ENCODE peak calls at places on chromosomes 4 and X, in seven cellular contexts. P is mesenchymal stem cell, H is H9, F is neuronal stem cell, B is IMR-90, N is H1, C is mesendoderm. E is an unnamed sample. For H3K4me1, the result is how much of the 10 kb centered on the place peaks cover.

GRCh38 chrX:136086521-136086920 is 60.8 kb upstream of the FHL1 start:
- DNase-seq in P (peak), H (no peak), F (no peak), B (peak), N (no peak), C (no peak), E (no peak)

GRCh38 chrX:154298312-154298711 is 2.7 kb downstream of the TKTL1 start:
- DNase-seq in P (no peak), H (no peak), F (no peak), B (no peak), N (no peak), C (no peak), E (no peak)

GRCh38 chrX:13223868-13224555 is 95.8 kb downstream of the ATXN3L start:
- DNase-seq in P (peak), H (no peak), F (no peak), B (peak), N (no peak), C (peak), E (peak)

GRCh38 chr4:86493460-86493859 is 100.7 kb upstream of the PTPN13 start:
- DNase-seq in P (no peak), H (no peak), F (no peak), B (peak), N (no peak), C (no peak), E (no peak)

GRCh38 chrX:46319750-46320149 is 225.5 kb downstream of the ZNF674 start:
- DNase-seq in P (no peak), H (no peak), F (no peak), B (no peak), N (no peak), C (no peak), E (no peak)

GRCh38 chrX:43644124-43644701 is 11.9 kb upstream of the MAOA start:
- DNase-seq in P (peak), H (no peak), F (no peak), B (peak), N (no peak), C (no peak), E (peak)

GRCh38 chr4:151676301-151676700 is 84.5 kb downstream of the GATB start:
- DNase-seq in P (peak), H (no peak), F (no peak), B (peak), N (no peak), C (no peak), E (no peak)

GRCh38 chr4:74423101-74423500 is 21.8 kb upstream of the AREG start:
- DNase-seq in P (peak), H (no peak), F (no peak), B (peak), N (no peak), C (no peak), E (no peak)

GRCh38 chrX:41481264-41482109 is 34.3 kb downstream of the NYX start:
- DNase-seq in P (no peak), H (peak), F (no peak), B (no peak), N (no peak), C (peak), E (no peak)

GRCh38 chr4:169229571-169230028 is 41.2 kb downstream of the SH3RF1 start:
- DNase-seq in P (peak), H (no peak), F (no peak), B (peak), N (no peak), C (peak), E (peak)

GRCh38 chr4:166435449-166435848 is 562.4 kb downstream of the TLL1 start:
- DNase-seq in P (peak), H (no peak), F (no peak), B (peak), N (no peak), C (no peak), E (peak)

GRCh38 chr4:13865871-13866669 is 238.5 kb upstream of the BOD1L1 start:
- DNase-seq in P (peak), H (no peak), F (no peak), B (peak), N (no peak), C (peak), E (no peak)

GRCh38 chr4:131584587-131584986 is 1564.5 kb upstream of the PCDH10 start:
- DNase-seq in P (no peak), H (no peak), F (no peak), B (no peak), N (no peak), C (no peak), E (no peak)

GRCh38 chr4:7721984-7722551 is 217.6 kb downstream of the AFAP1 start:
- DNase-seq in P (no peak), H (no peak), F (no peak), B (no peak), N (no peak), C (peak), E (no peak)

GRCh38 chr4:156085073-156085472 is 131.4 kb upstream of the CTSO start:
- DNase-seq in P (no peak), H (no peak), F (no peak), B (no peak), N (no peak), C (no peak), E (no peak)

GRCh38 chr4:113636877-113637276 is 124.7 kb downstream of the CAMK2D start:
- DNase-seq in P (peak), H (no peak), F (no peak), B (peak), N (no peak), C (peak), E (no peak)

GRCh38 chr4:89275587-89275986 is 32.0 kb downstream of the GPRIN3 start:
- DNase-seq in P (no peak), H (no peak), F (no peak), B (no peak), N (no peak), C (no peak), E (peak)

GRCh38 chr4:16713271-16713670 is 185.2 kb downstream of the LDB2 start:
- DNase-seq in P (no peak), H (no peak), F (no peak), B (no peak), N (no peak), C (no peak), E (no peak)

GRCh38 chr4:6969826-6970800 is 60.5 kb downstream of the TBC1D14 start:
- DNase-seq in P (no peak), H (no peak), F (no peak), B (no peak), N (no peak), C (no peak), E (no peak)

GRCh38 chr4:147761218-147761883 is 29.5 kb downstream of the ARHGAP10 start:
- DNase-seq in P (no peak), H (no peak), F (no peak), B (no peak), N (no peak), C (no peak), E (no peak)

GRCh38 chrX:71652405-71652804 is 14.9 kb upstream of the LOC101059915 start:
- DNase-seq in P (peak), H (no peak), F (peak), B (peak), N (no peak), C (peak), E (peak)

GRCh38 chrX:126165721-126166401 is at the start of gene DCAF12L2:
- DNase-seq in P (no peak), H (peak), F (peak), B (no peak), N (no peak), C (peak), E (no peak)

GRCh38 chr4:169160825-169161224 is 109.9 kb downstream of the SH3RF1 start:
- DNase-seq in P (peak), H (no peak), F (no peak), B (no peak), N (no peak), C (no peak), E (no peak)

GRCh38 chr4:41644288-41644914 is 104.1 kb downstream of the PHOX2B start:
- DNase-seq in P (peak), H (peak), F (peak), B (peak), N (peak), C (peak), E (peak)

GRCh38 chrX:129613596-129613995 is 41.2 kb downstream of the APLN start:
- DNase-seq in P (peak), H (no peak), F (no peak), B (no peak), N (no peak), C (peak), E (peak)

GRCh38 chr4:93480452-93480851 is 348.1 kb upstream of the ATOH1 start:
- DNase-seq in P (no peak), H (no peak), F (no peak), B (no peak), N (no peak), C (no peak), E (no peak)

GRCh38 chr4:73417973-73418372 is 13.9 kb downstream of the ALB start:
- DNase-seq in P (peak), H (no peak), F (peak), B (peak), N (no peak), C (peak), E (no peak)

GRCh38 chrX:154020500-154021115 is 906 bp upstream of the IRAK1 start:
- DNase-seq in P (peak), H (no peak), F (no peak), B (no peak), N (no peak), C (no peak), E (peak)

GRCh38 chr4:70709551-70710080 is 12.1 kb upstream of the RUFY3 start:
- DNase-seq in P (no peak), H (no peak), F (peak), B (no peak), N (no peak), C (no peak), E (no peak)

GRCh38 chrX:155094468-155095061 is 23.3 kb downstream of the BRCC3 start:
- DNase-seq in P (peak), H (no peak), F (no peak), B (peak), N (no peak), C (peak), E (no peak)

GRCh38 chr4:88697588-88698329 is at the start of gene NAP1L5:
- DNase-seq in P (peak), H (peak), F (no peak), B (peak), N (no peak), C (peak), E (peak)

DNA sequence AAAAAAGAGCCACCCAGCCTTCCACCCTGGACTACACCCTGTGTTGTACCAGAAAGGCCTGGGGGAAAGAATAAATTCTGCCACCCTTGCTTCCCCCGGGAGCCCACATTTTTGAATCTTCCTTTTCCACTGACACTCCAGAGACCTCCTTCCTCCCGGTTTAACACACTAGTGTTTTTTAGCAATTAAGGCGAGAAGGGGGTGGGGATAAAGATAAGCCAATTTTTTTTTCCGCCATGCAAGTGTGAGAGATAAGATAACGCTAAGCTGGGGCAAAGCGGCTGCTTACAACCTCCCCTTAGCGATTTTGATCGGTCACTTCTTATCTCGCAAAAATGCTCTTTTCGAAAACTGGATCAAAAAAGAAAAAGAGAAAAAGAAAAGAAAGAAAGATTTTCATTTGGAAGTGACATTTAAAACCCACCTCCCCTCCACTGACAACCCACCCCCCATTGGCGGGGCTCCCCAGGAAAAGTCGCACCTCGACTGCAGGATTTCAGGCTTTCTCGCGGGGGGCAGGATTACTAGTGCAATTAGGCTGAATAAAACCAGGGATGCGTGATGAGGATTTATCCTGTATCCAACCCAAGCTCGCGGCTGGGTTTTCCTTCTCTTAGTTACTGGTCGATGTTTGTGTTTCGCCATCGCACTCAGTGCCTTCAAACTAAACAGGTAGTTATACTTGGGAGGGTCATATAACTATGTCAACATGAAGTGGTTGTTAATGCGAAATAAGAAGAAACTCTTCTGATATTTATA is 6.0 kb upstream of the BCOR start:
- DNase-seq in P (peak), H (no peak), F (no peak), B (no peak), N (no peak), C (peak), E (no peak)
- H3K4me1 ChIP-seq in P (under half), H (under half), F (under half), B (under half), N (under half), C (under half), E (under half)

DNA sequence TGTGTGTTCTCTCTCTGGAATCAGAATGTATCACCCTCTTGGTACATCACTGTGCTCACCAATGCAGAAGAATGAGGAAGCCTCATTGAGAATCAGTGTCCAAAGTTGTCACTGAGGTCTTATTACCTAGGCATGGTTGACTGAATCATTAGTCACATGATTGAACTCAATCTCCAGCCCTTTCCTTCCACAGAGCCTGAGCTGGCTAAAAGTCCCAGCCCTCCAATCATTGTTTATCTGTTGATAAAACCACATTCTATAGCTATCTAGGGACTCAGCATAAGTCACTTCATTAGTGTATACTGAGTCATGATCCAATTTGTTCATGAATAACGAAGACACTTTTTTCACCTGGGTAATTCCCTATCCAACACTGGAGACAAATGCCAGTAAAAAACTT is 396.8 kb downstream of the TRAM1L1 start:
- DNase-seq in P (no peak), H (no peak), F (no peak), B (no peak), N (no peak), C (no peak), E (no peak)
- H3K4ac ChIP-seq in P (no peak), H (no peak), F (no peak), B (no peak), N (no peak), C (no peak), E (no peak)

GRCh38 chrX:37785569-37785968 is 5.7 kb downstream of the CYBB start:
- DNase-seq in P (no peak), H (no peak), F (no peak), B (no peak), N (no peak), C (no peak), E (peak)
- H3K4me1 ChIP-seq in P (under half), H (under half), F (under half), B (under half), N (under half), C (under half), E (under half)

GRCh38 chrX:68403060-68403459 is 30.2 kb downstream of the OPHN1 start:
- DNase-seq in P (no peak), H (no peak), F (no peak), B (no peak), N (no peak), C (no peak), E (no peak)
- H3K4ac ChIP-seq in P (no peak), H (no peak), F (no peak), B (no peak), N (no peak), C (no peak), E (no peak)

DNA sequence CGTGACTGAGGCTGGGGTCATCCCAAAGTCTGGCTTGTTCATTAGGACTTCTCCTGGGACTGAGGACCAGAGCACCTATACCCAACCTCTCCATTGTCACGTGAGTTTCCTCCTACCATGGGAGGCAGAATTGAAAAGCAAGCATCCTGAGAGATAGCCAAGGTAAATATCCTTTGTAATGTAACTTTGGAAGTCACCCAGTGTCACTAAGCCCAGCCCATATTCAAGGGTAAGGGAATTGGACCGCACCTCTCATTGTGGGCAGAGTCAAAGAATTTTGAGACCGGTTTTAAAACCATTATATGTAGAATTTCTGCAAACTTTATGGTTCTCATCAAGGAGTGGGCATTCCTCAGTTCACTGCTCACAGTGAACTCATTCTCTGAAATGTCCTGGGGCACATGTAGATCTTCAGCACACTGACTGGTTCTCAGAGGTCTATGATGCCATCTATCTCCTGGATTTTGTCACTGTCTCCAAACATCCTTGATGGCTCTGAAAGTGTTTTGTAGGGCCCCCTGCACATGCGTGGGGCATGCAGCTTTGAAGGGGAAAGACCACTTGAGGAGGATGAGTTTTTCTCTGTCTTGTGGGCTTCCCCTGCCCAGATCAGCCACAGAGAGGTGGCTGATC is 35.3 kb upstream of the CHRNA9 start:
- DNase-seq in P (no peak), H (no peak), F (no peak), B (no peak), N (no peak), C (peak), E (no peak)
- H3K4me1 ChIP-seq in P (under half), H (under half), F (under half), B (under half), N (under half), C (under half), E (under half)

GRCh38 chr4:985123-985830 is 1.6 kb upstream of the IDUA start:
- DNase-seq in P (peak), H (peak), F (no peak), B (no peak), N (no peak), C (peak), E (peak)

GRCh38 chr4:987689-988513 is 1.1 kb downstream of the IDUA start:
- DNase-seq in P (no peak), H (no peak), F (no peak), B (no peak), N (no peak), C (no peak), E (no peak)

GRCh38 chr4:984336-985054 is 2.3 kb upstream of the IDUA start:
- DNase-seq in P (no peak), H (no peak), F (no peak), B (no peak), N (no peak), C (no peak), E (peak)

GRCh38 chr4:986949-987688 is at the start of gene IDUA:
- DNase-seq in P (peak), H (peak), F (peak), B (peak), N (no peak), C (peak), E (no peak)

GRCh38 chr4:986428-986948 is 356 bp upstream of the IDUA start:
- DNase-seq in P (no peak), H (no peak), F (peak), B (no peak), N (no peak), C (no peak), E (no peak)
- H3K4ac ChIP-seq in P (no peak), H (no peak), F (no peak), B (peak), N (no peak), C (no peak), E (no peak)

GRCh38 chr4:102529977-102530376 is 28.8 kb downstream of the NFKB1 start:
- DNase-seq in P (no peak), H (no peak), F (no peak), B (no peak), N (no peak), C (no peak), E (no peak)
- H3K4me1 ChIP-seq in P (under half), H (under half), F (under half), B (under half), N (under half), C (under half), E (under half)

GRCh38 chr4:122798101-122798500 is 28.5 kb upstream of the FGF2 start:
- DNase-seq in P (peak), H (peak), F (peak), B (peak), N (no peak), C (peak), E (peak)
- H3K4ac ChIP-seq in P (no peak), H (peak), F (no peak), B (peak), N (peak), C (peak), E (peak)

DNA sequence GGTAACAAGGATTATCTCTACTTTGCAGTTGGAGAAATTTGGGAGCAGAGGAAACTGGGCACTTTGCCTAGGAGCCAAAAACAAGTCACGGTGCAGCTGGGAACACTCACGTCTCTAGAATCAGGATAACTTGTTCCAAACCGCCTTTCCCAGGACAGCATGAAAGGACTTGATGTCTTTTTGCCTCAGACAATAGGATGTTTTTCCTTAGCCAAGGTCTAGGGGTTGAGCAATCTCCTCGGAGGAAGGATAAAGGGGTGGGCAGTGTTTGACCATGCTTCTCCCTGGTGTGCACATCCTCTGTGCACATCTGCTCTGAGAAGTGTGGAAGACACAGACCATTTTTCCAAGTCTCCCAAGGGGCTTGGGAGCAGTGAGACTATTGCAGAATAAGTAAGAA is 1.7 kb upstream of the SPARCL1 start:
- DNase-seq in P (no peak), H (no peak), F (no peak), B (peak), N (no peak), C (no peak), E (no peak)
- H3K4me1 ChIP-seq in P (under half), H (under half), F (under half), B (under half), N (under half), C (under half), E (under half)

DNA sequence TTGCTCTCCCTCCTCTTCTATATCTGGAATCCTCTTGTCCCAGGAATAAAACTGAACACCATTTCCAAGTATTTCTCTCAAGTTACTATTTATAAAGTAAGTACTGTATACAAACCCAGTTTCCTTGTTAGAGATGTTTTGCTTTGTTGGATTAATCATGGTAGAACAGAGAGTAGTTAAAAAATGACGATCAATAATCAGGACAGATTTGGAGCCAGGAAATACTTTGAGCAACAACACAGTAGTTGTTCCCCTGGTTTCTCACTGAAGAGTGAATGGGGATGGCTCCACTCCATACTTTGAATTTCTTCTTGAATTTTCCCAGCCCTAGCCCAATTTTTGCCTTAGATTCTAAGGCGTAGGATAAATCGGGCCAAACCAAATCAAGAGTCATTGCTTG is 21.4 kb downstream of the MGST2 start:
- DNase-seq in P (no peak), H (no peak), F (no peak), B (no peak), N (no peak), C (no peak), E (no peak)
- H3K4ac ChIP-seq in P (no peak), H (no peak), F (no peak), B (no peak), N (no peak), C (no peak), E (no peak)

E was measured in trophoblast cell.